ENCODE peak calls at places on chromosomes 3 and 15, in seven cellular contexts. One of them, this sample, is unnamed.

GRCh38 chr3:197224034-197224444 is 74.4 kb downstream of the DLG1 start:
- DNase-seq in PC-3: peak
- DNase-seq in CD8-positive, alpha-beta T cell: no peak
- DNase-seq in transverse colon: no peak
- DNase-seq in brain microvascular endothelial cell: no peak
- DNase-seq in dorsolateral prefrontal cortex: no peak
- DNase-seq in B cell: no peak
- DNase-seq in this sample: no peak

GRCh38 chr3:41565948-41566347 is 366.6 kb downstream of the CTNNB1 start:
- DNase-seq in CD8-positive, alpha-beta T cell: no peak
- DNase-seq in B cell: no peak
- DNase-seq in brain microvascular endothelial cell: no peak
- DNase-seq in transverse colon: no peak
- DNase-seq in dorsolateral prefrontal cortex: no peak
- DNase-seq in PC-3: no peak
- DNase-seq in this sample: no peak

GRCh38 chr3:62480056-62480455 is 106.7 kb upstream of the FEZF2 start:
- DNase-seq in brain microvascular endothelial cell: no peak
- DNase-seq in transverse colon: no peak
- DNase-seq in PC-3: no peak
- DNase-seq in dorsolateral prefrontal cortex: no peak
- DNase-seq in CD8-positive, alpha-beta T cell: no peak
- DNase-seq in B cell: no peak
- DNase-seq in this sample: no peak

GRCh38 chr3:47985376-47985775 is 30.8 kb downstream of the MAP4 start:
- DNase-seq in PC-3: peak
- DNase-seq in CD8-positive, alpha-beta T cell: no peak
- DNase-seq in brain microvascular endothelial cell: no peak
- DNase-seq in dorsolateral prefrontal cortex: no peak
- DNase-seq in transverse colon: no peak
- DNase-seq in B cell: no peak
- DNase-seq in this sample: no peak

GRCh38 chr3:57221883-57222282 is 5.6 kb upstream of the APPL1 start:
- DNase-seq in B cell: no peak
- DNase-seq in brain microvascular endothelial cell: no peak
- DNase-seq in dorsolateral prefrontal cortex: no peak
- DNase-seq in transverse colon: no peak
- DNase-seq in PC-3: peak
- DNase-seq in CD8-positive, alpha-beta T cell: no peak
- DNase-seq in this sample: no peak

GRCh38 chr15:80093854-80094418 is 34.5 kb downstream of the ZFAND6 start:
- DNase-seq in B cell: no peak
- DNase-seq in transverse colon: peak
- DNase-seq in PC-3: peak
- DNase-seq in brain microvascular endothelial cell: no peak
- DNase-seq in CD8-positive, alpha-beta T cell: no peak
- DNase-seq in dorsolateral prefrontal cortex: no peak
- DNase-seq in this sample: peak

GRCh38 chr3:102085431-102086226 is 236.3 kb downstream of the NFKBIZ start:
- DNase-seq in B cell: no peak
- DNase-seq in transverse colon: no peak
- DNase-seq in PC-3: no peak
- DNase-seq in CD8-positive, alpha-beta T cell: no peak
- DNase-seq in brain microvascular endothelial cell: no peak
- DNase-seq in dorsolateral prefrontal cortex: no peak
- DNase-seq in this sample: no peak

GRCh38 chr3:141493152-141493551 is 6.3 kb downstream of the RASA2 start:
- DNase-seq in dorsolateral prefrontal cortex: no peak
- DNase-seq in B cell: no peak
- DNase-seq in brain microvascular endothelial cell: no peak
- DNase-seq in PC-3: no peak
- DNase-seq in transverse colon: no peak
- DNase-seq in CD8-positive, alpha-beta T cell: no peak
- DNase-seq in this sample: no peak

GRCh38 chr15:39455502-39455991 is 125.3 kb upstream of the THBS1 start:
- DNase-seq in CD8-positive, alpha-beta T cell: no peak
- DNase-seq in PC-3: peak
- DNase-seq in brain microvascular endothelial cell: peak
- DNase-seq in transverse colon: no peak
- DNase-seq in B cell: no peak
- DNase-seq in dorsolateral prefrontal cortex: no peak
- DNase-seq in this sample: no peak

GRCh38 chr15:31869640-31870335 is 160.5 kb upstream of the CHRNA7 start:
- DNase-seq in B cell: no peak
- DNase-seq in transverse colon: peak
- DNase-seq in brain microvascular endothelial cell: no peak
- DNase-seq in dorsolateral prefrontal cortex: no peak
- DNase-seq in PC-3: no peak
- DNase-seq in CD8-positive, alpha-beta T cell: no peak
- DNase-seq in this sample: no peak

GRCh38 chr3:44885618-44886017 is 11.2 kb downstream of the TGM4 start:
- DNase-seq in B cell: no peak
- DNase-seq in brain microvascular endothelial cell: peak
- DNase-seq in dorsolateral prefrontal cortex: no peak
- DNase-seq in transverse colon: no peak
- DNase-seq in CD8-positive, alpha-beta T cell: no peak
- DNase-seq in PC-3: peak
- DNase-seq in this sample: no peak

GRCh38 chr15:38351466-38351865 is 98.8 kb downstream of the SPRED1 start:
- DNase-seq in dorsolateral prefrontal cortex: no peak
- DNase-seq in brain microvascular endothelial cell: no peak
- DNase-seq in transverse colon: no peak
- DNase-seq in PC-3: no peak
- DNase-seq in B cell: no peak
- DNase-seq in CD8-positive, alpha-beta T cell: no peak
- DNase-seq in this sample: no peak

GRCh38 chr3:54271118-54271517 is 148.8 kb downstream of the CACNA2D3 start:
- DNase-seq in brain microvascular endothelial cell: no peak
- DNase-seq in transverse colon: no peak
- DNase-seq in PC-3: no peak
- DNase-seq in CD8-positive, alpha-beta T cell: no peak
- DNase-seq in dorsolateral prefrontal cortex: no peak
- DNase-seq in B cell: no peak
- DNase-seq in this sample: no peak

GRCh38 chr3:179460260-179460659 is 9.0 kb upstream of the GNB4 start:
- DNase-seq in transverse colon: no peak
- DNase-seq in B cell: no peak
- DNase-seq in PC-3: no peak
- DNase-seq in CD8-positive, alpha-beta T cell: no peak
- DNase-seq in dorsolateral prefrontal cortex: no peak
- DNase-seq in brain microvascular endothelial cell: no peak
- DNase-seq in this sample: no peak

GRCh38 chr15:73298522-73298921 is 70.2 kb downstream of the HCN4 start:
- DNase-seq in brain microvascular endothelial cell: no peak
- DNase-seq in dorsolateral prefrontal cortex: no peak
- DNase-seq in CD8-positive, alpha-beta T cell: no peak
- DNase-seq in PC-3: no peak
- DNase-seq in B cell: no peak
- DNase-seq in transverse colon: no peak
- DNase-seq in this sample: no peak

GRCh38 chr15:67782592-67782991 is 42.7 kb upstream of the SKOR1 start:
- DNase-seq in B cell: no peak
- DNase-seq in CD8-positive, alpha-beta T cell: no peak
- DNase-seq in dorsolateral prefrontal cortex: no peak
- DNase-seq in PC-3: no peak
- DNase-seq in transverse colon: no peak
- DNase-seq in brain microvascular endothelial cell: no peak
- DNase-seq in this sample: no peak

GRCh38 chr3:33642806-33643205 is 75.2 kb downstream of the CLASP2 start:
- DNase-seq in B cell: no peak
- DNase-seq in brain microvascular endothelial cell: no peak
- DNase-seq in CD8-positive, alpha-beta T cell: no peak
- DNase-seq in PC-3: no peak
- DNase-seq in transverse colon: no peak
- DNase-seq in dorsolateral prefrontal cortex: no peak
- DNase-seq in this sample: no peak

GRCh38 chr3:132804498-132804897 is 82.3 kb upstream of the NPHP3 start:
- DNase-seq in transverse colon: no peak
- DNase-seq in CD8-positive, alpha-beta T cell: no peak
- DNase-seq in dorsolateral prefrontal cortex: no peak
- DNase-seq in PC-3: no peak
- DNase-seq in B cell: no peak
- DNase-seq in brain microvascular endothelial cell: peak
- DNase-seq in this sample: no peak

DNA sequence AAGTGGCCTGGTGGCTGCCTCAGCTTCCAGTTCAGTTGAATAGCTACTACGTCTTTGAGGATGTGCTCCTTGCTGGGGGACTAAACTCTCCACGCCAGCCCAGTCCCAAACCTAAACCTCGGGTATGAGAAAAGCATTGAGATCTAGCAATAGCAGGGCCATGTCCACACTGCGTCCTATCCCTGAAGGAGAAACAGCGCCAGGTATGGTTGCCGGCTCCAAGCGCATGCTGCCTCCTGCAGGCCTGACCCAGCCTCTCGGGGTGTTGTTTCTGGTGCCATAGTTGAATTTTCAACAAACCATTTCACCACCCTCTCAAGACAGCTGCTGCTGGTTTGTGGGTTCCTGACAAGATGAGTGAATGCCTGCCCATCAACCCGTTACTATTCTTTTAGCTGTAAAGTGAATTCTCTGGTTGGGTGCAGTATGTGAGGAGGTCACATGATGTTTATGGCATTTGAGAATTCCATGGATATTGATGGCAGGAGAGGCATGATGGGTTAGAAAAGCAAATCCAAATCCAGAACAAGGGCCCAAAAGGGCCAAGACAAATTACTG is 13.0 kb upstream of the SLC28A1 start:
- DNase-seq in transverse colon: no peak
- DNase-seq in dorsolateral prefrontal cortex: no peak
- DNase-seq in B cell: no peak
- DNase-seq in brain microvascular endothelial cell: no peak
- DNase-seq in CD8-positive, alpha-beta T cell: no peak
- DNase-seq in PC-3: no peak
- DNase-seq in this sample: no peak
- TF ChIP-seq CTCF in transverse colon: no peak
- TF ChIP-seq CTCF in dorsolateral prefrontal cortex: no peak
- TF ChIP-seq CTCF in B cell: no peak
- TF ChIP-seq CTCF in brain microvascular endothelial cell: no peak
- TF ChIP-seq CTCF in CD8-positive, alpha-beta T cell: no peak
- TF ChIP-seq CTCF in PC-3: no peak
- TF ChIP-seq CTCF in this sample: no peak

DNA sequence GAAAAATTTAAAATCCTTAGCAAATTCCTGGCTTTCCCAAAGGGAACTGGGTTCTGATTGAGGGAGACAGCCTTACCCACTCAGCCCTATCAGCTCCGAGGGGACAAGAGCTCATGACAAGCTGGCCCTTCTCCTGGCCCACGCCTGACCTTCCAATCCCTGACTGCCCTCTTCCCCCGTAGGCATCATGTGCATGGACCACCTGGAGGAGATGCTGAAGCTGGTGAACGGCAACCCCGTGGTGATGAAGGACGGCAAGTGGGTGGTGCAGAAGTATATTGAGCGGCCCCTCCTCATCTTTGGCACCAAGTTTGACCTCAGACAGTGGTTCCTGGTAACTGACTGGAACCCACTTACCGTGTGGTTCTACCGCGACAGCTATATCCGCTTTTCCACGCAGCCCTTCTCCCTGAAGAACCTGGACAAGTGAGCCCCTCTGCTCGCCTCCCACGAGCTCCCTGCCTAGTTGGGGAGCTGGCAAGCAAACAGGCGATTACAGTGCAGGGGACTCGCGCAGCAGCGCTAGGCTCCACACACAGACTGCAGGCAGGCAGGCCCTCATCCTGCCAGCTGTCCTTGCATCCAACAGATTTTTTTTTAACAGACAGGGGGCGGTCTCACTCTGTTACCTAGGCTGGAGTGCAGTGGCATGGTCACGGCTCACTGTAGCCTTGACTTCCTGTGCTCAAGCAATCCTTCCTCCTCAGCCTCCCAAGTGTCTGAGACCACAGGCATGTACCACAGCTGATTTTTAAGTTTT is 16.8 kb downstream of the RPUSD3 start:
- DNase-seq in brain microvascular endothelial cell: no peak
- DNase-seq in B cell: no peak
- DNase-seq in dorsolateral prefrontal cortex: no peak
- DNase-seq in CD8-positive, alpha-beta T cell: no peak
- DNase-seq in PC-3: peak
- DNase-seq in transverse colon: peak
- DNase-seq in this sample: no peak
- TF ChIP-seq CTCF in brain microvascular endothelial cell: peak
- TF ChIP-seq CTCF in B cell: no peak
- TF ChIP-seq CTCF in dorsolateral prefrontal cortex: no peak
- TF ChIP-seq CTCF in CD8-positive, alpha-beta T cell: no peak
- TF ChIP-seq CTCF in PC-3: peak
- TF ChIP-seq CTCF in transverse colon: no peak
- TF ChIP-seq CTCF in this sample: peak

DNA sequence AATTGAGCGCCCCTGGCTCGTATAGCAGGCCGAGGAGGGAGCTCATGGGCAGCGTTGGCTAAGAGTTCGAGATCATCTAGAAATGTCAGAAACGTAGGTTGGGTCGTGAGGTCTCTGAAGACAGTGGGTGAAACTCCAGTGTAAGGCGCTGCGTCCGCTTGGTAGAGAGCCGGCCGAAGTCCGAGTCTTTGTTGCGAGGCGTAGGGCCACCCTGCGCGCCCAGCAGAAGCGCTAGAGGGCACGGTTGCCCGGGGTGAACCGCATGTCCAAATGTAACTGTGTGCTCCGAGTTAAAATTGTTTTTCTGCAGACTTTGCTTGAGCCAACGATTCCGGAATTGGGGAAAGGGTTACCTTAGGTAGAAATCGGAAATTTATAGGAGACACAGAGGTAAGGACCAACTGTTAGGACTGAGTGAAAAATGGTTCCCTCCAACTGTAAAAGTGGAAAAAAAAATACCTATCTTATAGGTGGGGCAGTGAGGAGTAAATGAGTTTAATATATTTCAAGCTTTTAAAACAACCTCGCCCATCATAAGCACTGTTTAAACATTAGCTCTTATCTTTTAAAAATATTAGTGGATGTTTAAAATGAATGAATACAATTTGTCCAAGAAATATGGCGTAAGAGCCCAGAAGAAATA is 993 bp upstream of the SIAH2 start:
- DNase-seq in CD8-positive, alpha-beta T cell: no peak
- DNase-seq in brain microvascular endothelial cell: no peak
- DNase-seq in dorsolateral prefrontal cortex: peak
- DNase-seq in transverse colon: peak
- DNase-seq in B cell: no peak
- DNase-seq in PC-3: peak
- DNase-seq in this sample: no peak
- TF ChIP-seq CTCF in CD8-positive, alpha-beta T cell: peak
- TF ChIP-seq CTCF in brain microvascular endothelial cell: peak
- TF ChIP-seq CTCF in dorsolateral prefrontal cortex: peak
- TF ChIP-seq CTCF in transverse colon: peak
- TF ChIP-seq CTCF in B cell: peak
- TF ChIP-seq CTCF in PC-3: peak
- TF ChIP-seq CTCF in this sample: peak

GRCh38 chr3:138331143-138331894 is 1.7 kb upstream of the NME9 start:
- DNase-seq in B cell: no peak
- DNase-seq in brain microvascular endothelial cell: peak
- DNase-seq in dorsolateral prefrontal cortex: no peak
- DNase-seq in PC-3: peak
- DNase-seq in transverse colon: no peak
- DNase-seq in CD8-positive, alpha-beta T cell: no peak
- DNase-seq in this sample: no peak
- TF ChIP-seq CTCF in B cell: no peak
- TF ChIP-seq CTCF in brain microvascular endothelial cell: peak
- TF ChIP-seq CTCF in dorsolateral prefrontal cortex: peak
- TF ChIP-seq CTCF in PC-3: peak
- TF ChIP-seq CTCF in transverse colon: no peak
- TF ChIP-seq CTCF in CD8-positive, alpha-beta T cell: no peak
- TF ChIP-seq CTCF in this sample: peak